ENCODE peak calls at places on chromosome 21, in seven cellular contexts. R is activated gamma-delta T cell, Q is HuH-7, D is T-helper 2 cell, J is lower lobe of right lung, I is iris pigment epithelial cell, X is AG08396. U is an unnamed sample.

GRCh38 chr21:42384184-42384583 is 11.7 kb downstream of the TMPRSS3 start:
- DNase-seq in R (no peak), Q (no peak), D (no peak), J (no peak), I (no peak), X (no peak), U (peak)

GRCh38 chr21:16741228-16741665 is 771.6 kb upstream of the CXADR start:
- DNase-seq in R (no peak), Q (no peak), D (no peak), J (no peak), I (no peak), X (no peak), U (no peak)

GRCh38 chr21:46667735-46668380 is 32.4 kb downstream of the PRMT2 start:
- DNase-seq in R (no peak), Q (peak), D (peak), J (no peak), I (peak), X (no peak), U (no peak)

GRCh38 chr21:45322960-45323461 is 35.3 kb upstream of the POFUT2 start:
- DNase-seq in R (no peak), Q (no peak), D (no peak), J (peak), I (no peak), X (peak), U (no peak)

GRCh38 chr21:34372321-34372720 is 3.0 kb upstream of the SMIM11 start:
- DNase-seq in R (no peak), Q (no peak), D (no peak), J (no peak), I (no peak), X (no peak), U (no peak)

GRCh38 chr21:45540601-45540970 is 1.7 kb downstream of the SLC19A1 start:
- DNase-seq in R (no peak), Q (no peak), D (no peak), J (peak), I (no peak), X (no peak), U (no peak)

GRCh38 chr21:41832230-41833137 is 46.7 kb downstream of the PRDM15 start:
- DNase-seq in R (no peak), Q (no peak), D (peak), J (no peak), I (no peak), X (no peak), U (no peak)

GRCh38 chr21:46664316-46664995 is 29.0 kb downstream of the PRMT2 start:
- DNase-seq in R (no peak), Q (no peak), D (no peak), J (no peak), I (no peak), X (no peak), U (no peak)

GRCh38 chr21:42414928-42415769 is 11.4 kb downstream of the UBASH3A start:
- DNase-seq in R (peak), Q (no peak), D (peak), J (no peak), I (peak), X (no peak), U (no peak)

GRCh38 chr21:15557925-15558324 is 171.9 kb upstream of the USP25 start:
- DNase-seq in R (no peak), Q (no peak), D (no peak), J (no peak), I (no peak), X (no peak), U (peak)

GRCh38 chr21:46317710-46318463 is 5.8 kb downstream of the C21orf58 start:
- DNase-seq in R (no peak), Q (no peak), D (no peak), J (no peak), I (no peak), X (no peak), U (no peak)

GRCh38 chr21:32463889-32464300 is 51.4 kb downstream of the EVA1C start:
- DNase-seq in R (no peak), Q (no peak), D (no peak), J (no peak), I (peak), X (peak), U (no peak)

GRCh38 chr21:42307106-42307505 is 8.1 kb downstream of the TFF3 start:
- DNase-seq in R (no peak), Q (no peak), D (no peak), J (no peak), I (no peak), X (no peak), U (no peak)

GRCh38 chr21:45638707-45639106 is 4.8 kb upstream of the PCBP3 start:
- DNase-seq in R (no peak), Q (no peak), D (no peak), J (no peak), I (no peak), X (no peak), U (no peak)

GRCh38 chr21:42939581-42940413 is 14.4 kb upstream of the ERVH48-1 start:
- DNase-seq in R (no peak), Q (no peak), D (no peak), J (no peak), I (peak), X (peak), U (no peak)